ENCODE peak calls at places on chromosomes 13 and 19, in eight cellular contexts. F, N, T, E, I, D, O and Y are unnamed samples.

GRCh38 chr13:109402976-109403375 is 383.4 kb downstream of the IRS2 start:
- DNase-seq in O (no peak), E (no peak), N (no peak), I (no peak), T (peak; percentile 22), D (no peak), F (no peak), Y (no peak)

GRCh38 chr13:100573121-100573520 is 15.5 kb downstream of the GGACT start:
- DNase-seq in T (peak; percentile 82), D (peak; percentile 88), N (peak; percentile 52), I (peak; percentile 75), O (peak; percentile 18), F (peak; percentile 83), E (peak; percentile 77), Y (peak; percentile 61)

GRCh38 chr13:48446454-48446853 is 33.5 kb upstream of the LPAR6 start:
- DNase-seq in I (no peak), T (peak; percentile 80), D (no peak), N (peak; percentile 29), E (no peak), O (no peak), F (peak; percentile 91), Y (no peak)

GRCh38 chr13:34776390-34776981 is 165.6 kb upstream of the NBEA start:
- DNase-seq in T (no peak), O (no peak), I (no peak), E (no peak), N (no peak), F (no peak), D (no peak), Y (no peak)

GRCh38 chr13:25966086-25966485 is 85.7 kb downstream of the SHISA2 start:
- DNase-seq in O (no peak), F (peak; percentile 63), E (no peak), D (peak; percentile 31), I (no peak), T (no peak), N (no peak), Y (no peak)

GRCh38 chr13:52926971-52927370 is 78.5 kb upstream of the PCDH8 start:
- DNase-seq in T (no peak), D (no peak), I (no peak), O (no peak), N (peak; percentile 61), E (no peak), F (no peak), Y (no peak)

GRCh38 chr19:54616057-54616456 is 14.2 kb upstream of the LILRB1 start:
- DNase-seq in I (no peak), E (no peak), T (no peak), F (no peak), N (no peak), D (no peak), O (no peak), Y (no peak)

GRCh38 chr19:31164666-31165265 is 184.5 kb downstream of the TSHZ3 start:
- DNase-seq in E (no peak), O (no peak), D (no peak), N (no peak), F (no peak), T (no peak), I (no peak), Y (no peak)

GRCh38 chr13:36447501-36447900 is 15.2 kb downstream of the CCNA1 start:
- DNase-seq in I (no peak), F (no peak), E (no peak), N (no peak), O (no peak), D (no peak), T (peak; percentile 27), Y (no peak)

GRCh38 chr13:30341815-30342570 is 34.6 kb upstream of the KATNAL1 start:
- DNase-seq in T (peak; percentile 91), O (peak; percentile 51), D (peak; percentile 85), N (peak; percentile 76), E (peak; percentile 92), I (peak; percentile 62), F (peak; percentile 71), Y (peak; percentile 81)

GRCh38 chr13:32309312-32309711 is 5.9 kb downstream of the ZAR1L start:
- DNase-seq in T (peak; percentile 2), F (no peak), O (no peak), I (no peak), D (no peak), E (no peak), N (no peak), Y (no peak)

GRCh38 chr13:99721606-99722384 is 220.5 kb downstream of the TM9SF2 start:
- DNase-seq in N (no peak), E (no peak), I (no peak), F (no peak), O (no peak), T (no peak), D (no peak), Y (no peak)

GRCh38 chr19:58553799-58554493 is 959 bp downstream of the CHMP2A start:
- DNase-seq in O (no peak), D (peak; percentile 59), E (no peak), T (no peak), N (no peak), I (no peak), F (no peak), Y (no peak)

GRCh38 chr13:28568286-28568685 is 73.4 kb upstream of the FLT1 start:
- DNase-seq in O (peak; percentile 17), T (peak; percentile 43), I (peak; percentile 37), D (peak; percentile 72), E (peak; percentile 81), F (peak; percentile 49), N (no peak), Y (peak; percentile 71)

GRCh38 chr19:4234142-4234861 is 5.0 kb downstream of the EBI3 start:
- DNase-seq in D (no peak), T (no peak), N (no peak), O (no peak), F (no peak), I (no peak), E (no peak), Y (no peak)

GRCh38 chr13:105139380-105140285 is 1395.8 kb downstream of the EFNB2 start:
- DNase-seq in T (peak; percentile 76), E (peak; percentile 23), F (peak; percentile 29), I (peak; percentile 52), N (no peak), O (no peak), D (no peak), Y (peak; percentile 19)

GRCh38 chr19:5046339-5047039 is 77.6 kb downstream of the KDM4B start:
- DNase-seq in D (no peak), I (peak; percentile 80), T (no peak), O (peak; percentile 59), F (no peak), N (peak; percentile 50), E (peak; percentile 91), Y (no peak)

GRCh38 chr13:40648040-40648439 is 18.4 kb downstream of the FOXO1 start:
- DNase-seq in O (no peak), N (no peak), F (peak; percentile 56), E (no peak), D (no peak), I (no peak), T (no peak), Y (no peak)

GRCh38 chr19:35673121-35673804 is 6.9 kb downstream of the UPK1A start:
- DNase-seq in O (no peak), D (peak; percentile 61), E (peak; percentile 9), F (peak; percentile 15), N (peak; percentile 26), I (no peak), T (peak; percentile 18), Y (peak; percentile 20)

GRCh38 chr19:18007939-18008673 is at the start of gene ARRDC2:
- DNase-seq in E (peak; percentile 89), F (peak; percentile 92), N (peak; percentile 98), I (peak; percentile 93), T (peak; percentile 90), D (peak; percentile 92), O (peak; percentile 95), Y (peak; percentile 92)

GRCh38 chr13:67735651-67736050 is 505.5 kb upstream of the PCDH9 start:
- DNase-seq in T (no peak), F (no peak), I (no peak), O (no peak), N (no peak), D (no peak), E (no peak), Y (no peak)

DNA sequence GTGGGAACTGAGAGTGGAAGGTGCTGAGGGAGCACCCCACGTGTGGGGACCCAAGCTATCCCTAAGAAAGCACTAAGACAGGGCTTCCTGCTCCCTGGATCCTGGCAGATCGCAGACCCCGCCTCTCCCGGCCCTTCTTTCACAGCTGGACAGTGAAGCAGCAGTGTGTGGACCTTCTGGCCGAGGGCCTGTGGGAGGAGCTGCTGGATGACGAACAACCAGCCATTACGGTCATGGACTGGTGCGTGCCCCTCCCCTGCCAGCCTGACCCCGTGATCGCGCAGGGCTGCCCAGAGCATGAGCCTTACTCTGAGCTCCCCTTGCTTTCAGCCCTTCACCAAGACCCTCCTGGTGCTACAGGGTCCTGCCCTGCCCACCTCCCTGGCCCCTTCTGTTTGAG is 2.3 kb downstream of the NCCRP1 start:
- DNase-seq in I (no peak), F (peak; percentile 18), E (peak; percentile 87), D (peak; percentile 79), O (no peak), N (no peak), T (peak; percentile 78), Y (no peak)
- TF ChIP-seq CTCF in I (no peak), F (no peak), E (no peak), D (no peak), O (no peak), N (no peak), T (no peak), Y (no peak)

DNA sequence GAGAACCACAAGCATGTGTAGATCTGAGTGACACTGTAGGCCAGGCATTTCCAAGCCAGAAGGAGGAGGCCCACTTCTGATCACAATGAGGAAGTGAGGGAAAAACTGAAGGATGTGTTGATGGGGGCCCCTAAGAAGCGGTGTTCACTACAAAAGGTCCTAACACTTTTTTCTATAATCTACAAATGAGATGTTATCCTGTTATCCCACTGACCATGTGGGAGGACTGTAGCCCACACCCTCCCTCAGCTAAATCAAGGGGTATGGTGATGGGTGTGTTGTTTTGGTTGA is 99.0 kb upstream of the MCF2L start:
- DNase-seq in N (no peak), F (no peak), O (no peak), I (no peak), E (no peak), D (no peak), T (no peak), Y (no peak)
- H3K27ac ChIP-seq in N (no peak overlapping the region), F (no peak overlapping the region), O (no peak overlapping the region), I (no peak overlapping the region), E (no peak overlapping the region), D (no peak overlapping the region), T (no peak overlapping the region), Y (no peak overlapping the region)

DNA sequence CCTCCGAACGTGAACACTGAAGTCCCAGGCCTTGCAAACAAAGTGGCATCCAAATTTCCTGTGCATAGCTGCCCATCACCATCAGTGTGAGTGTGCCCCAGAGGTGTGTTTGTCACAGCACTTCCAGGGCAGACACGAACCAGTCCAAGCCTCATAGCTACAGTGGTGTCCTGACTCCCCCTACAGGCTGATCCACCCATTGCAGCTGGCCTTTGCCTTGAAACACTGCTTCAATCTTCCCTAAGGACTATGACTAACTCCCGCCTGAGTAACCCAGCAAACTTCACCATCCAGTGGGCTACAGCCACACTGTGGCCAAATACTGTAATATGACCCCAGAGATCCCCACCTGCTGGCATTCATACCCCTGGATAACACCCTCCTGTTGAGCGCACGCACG is 3.9 kb downstream of the ZNF266 start:
- DNase-seq in T (peak; percentile 15), I (peak; percentile 27), N (peak; percentile 13), D (no peak), F (no peak), E (peak; percentile 12), O (no peak), Y (peak; percentile 33)
- TF ChIP-seq CTCF in T (peak; percentile 54), I (peak; percentile 15), N (no peak), D (peak; percentile 12), F (peak; percentile 49), E (no peak), O (no peak), Y (peak; percentile 50)

GRCh38 chr13:50993908-50994307 is 84.3 kb downstream of the RNASEH2B start:
- DNase-seq in T (peak; percentile 67), F (no peak), N (no peak), I (no peak), O (no peak), E (no peak), D (no peak), Y (no peak)
- H3K27ac ChIP-seq in T (no peak overlapping the region), F (no peak overlapping the region), N (peak overlapping the region; percentile 69), I (no peak overlapping the region), O (peak overlapping the region; percentile 31), E (no peak overlapping the region), D (no peak overlapping the region), Y (no peak overlapping the region)